ENCODE peak calls at places on chromosomes 13 and 19, in seven cellular contexts. One of them, this sample, is unnamed.

GRCh38 chr19:40089462-40089861 is 1.3 kb downstream of the ZNF780A start:
- DNase-seq in IMR-90: peak
- DNase-seq in H9: no peak
- DNase-seq in trophoblast cell: no peak
- DNase-seq in mesenchymal stem cell: peak
- DNase-seq in mesendoderm: no peak
- DNase-seq in H1: no peak
- DNase-seq in this sample: no peak

GRCh38 chr19:6611441-6611852 is 20.5 kb upstream of the CD70 start:
- DNase-seq in trophoblast cell: no peak
- DNase-seq in IMR-90: no peak
- DNase-seq in H1: no peak
- DNase-seq in mesenchymal stem cell: no peak
- DNase-seq in H9: no peak
- DNase-seq in mesendoderm: no peak
- DNase-seq in this sample: no peak

GRCh38 chr19:19382118-19382517 is 23.4 kb upstream of the GATAD2A start:
- DNase-seq in mesenchymal stem cell: no peak
- DNase-seq in IMR-90: no peak
- DNase-seq in trophoblast cell: peak
- DNase-seq in mesendoderm: no peak
- DNase-seq in H1: no peak
- DNase-seq in H9: no peak
- DNase-seq in this sample: no peak

GRCh38 chr19:35502751-35503150 is 10.7 kb downstream of the DMKN start:
- DNase-seq in mesendoderm: no peak
- DNase-seq in IMR-90: no peak
- DNase-seq in mesenchymal stem cell: no peak
- DNase-seq in H1: no peak
- DNase-seq in trophoblast cell: no peak
- DNase-seq in H9: no peak
- DNase-seq in this sample: no peak

GRCh38 chr19:38044267-38045111 is 137.5 kb downstream of the SIPA1L3 start:
- DNase-seq in H9: no peak
- DNase-seq in mesenchymal stem cell: peak
- DNase-seq in trophoblast cell: no peak
- DNase-seq in H1: no peak
- DNase-seq in mesendoderm: peak
- DNase-seq in IMR-90: peak
- DNase-seq in this sample: no peak

GRCh38 chr13:31110617-31111016 is 51.1 kb downstream of the HSPH1 start:
- DNase-seq in IMR-90: no peak
- DNase-seq in H9: no peak
- DNase-seq in mesendoderm: no peak
- DNase-seq in H1: no peak
- DNase-seq in trophoblast cell: no peak
- DNase-seq in mesenchymal stem cell: no peak
- DNase-seq in this sample: no peak

GRCh38 chr19:6536138-6536671 is 5.4 kb downstream of the TNFSF9 start:
- DNase-seq in mesendoderm: peak
- DNase-seq in H9: peak
- DNase-seq in mesenchymal stem cell: peak
- DNase-seq in H1: peak
- DNase-seq in IMR-90: no peak
- DNase-seq in trophoblast cell: peak
- DNase-seq in this sample: no peak

GRCh38 chr19:5294403-5295160 is 46.0 kb downstream of the PTPRS start:
- DNase-seq in mesenchymal stem cell: no peak
- DNase-seq in trophoblast cell: no peak
- DNase-seq in IMR-90: no peak
- DNase-seq in H9: no peak
- DNase-seq in mesendoderm: no peak
- DNase-seq in H1: no peak
- DNase-seq in this sample: no peak

GRCh38 chr19:14081797-14082674 is 3.5 kb downstream of the C19orf67 start:
- DNase-seq in H9: no peak
- DNase-seq in trophoblast cell: peak
- DNase-seq in mesenchymal stem cell: no peak
- DNase-seq in IMR-90: peak
- DNase-seq in mesendoderm: no peak
- DNase-seq in H1: no peak
- DNase-seq in this sample: no peak

GRCh38 chr13:49821216-49821820 is 28.8 kb upstream of the KPNA3 start:
- DNase-seq in mesendoderm: no peak
- DNase-seq in H9: no peak
- DNase-seq in trophoblast cell: peak
- DNase-seq in mesenchymal stem cell: no peak
- DNase-seq in H1: no peak
- DNase-seq in IMR-90: no peak
- DNase-seq in this sample: no peak

GRCh38 chr19:3471954-3472655 is 8.2 kb downstream of the SMIM24 start:
- DNase-seq in mesenchymal stem cell: peak
- DNase-seq in H1: peak
- DNase-seq in IMR-90: no peak
- DNase-seq in H9: no peak
- DNase-seq in mesendoderm: no peak
- DNase-seq in trophoblast cell: peak
- DNase-seq in this sample: no peak

GRCh38 chr19:50458396-50459066 is 17.8 kb upstream of the EMC10 start:
- DNase-seq in H9: no peak
- DNase-seq in mesendoderm: no peak
- DNase-seq in IMR-90: peak
- DNase-seq in trophoblast cell: no peak
- DNase-seq in H1: no peak
- DNase-seq in mesenchymal stem cell: no peak
- DNase-seq in this sample: no peak

GRCh38 chr19:42176649-42176989 is 40.9 kb downstream of the DEDD2 start:
- DNase-seq in H9: no peak
- DNase-seq in trophoblast cell: no peak
- DNase-seq in mesenchymal stem cell: no peak
- DNase-seq in IMR-90: no peak
- DNase-seq in mesendoderm: no peak
- DNase-seq in H1: peak
- DNase-seq in this sample: peak

GRCh38 chr19:33301011-33301899 is 1.1 kb downstream of the CEBPA start:
- DNase-seq in IMR-90: no peak
- DNase-seq in H1: peak
- DNase-seq in mesendoderm: no peak
- DNase-seq in mesenchymal stem cell: peak
- DNase-seq in trophoblast cell: peak
- DNase-seq in H9: no peak
- DNase-seq in this sample: no peak

GRCh38 chr13:110907301-110907700 is 7.6 kb downstream of the ANKRD10 start:
- DNase-seq in mesenchymal stem cell: no peak
- DNase-seq in H9: no peak
- DNase-seq in IMR-90: no peak
- DNase-seq in trophoblast cell: no peak
- DNase-seq in mesendoderm: no peak
- DNase-seq in H1: no peak
- DNase-seq in this sample: no peak

GRCh38 chr19:50695251-50696064 is 24.1 kb downstream of the SHANK1 start:
- DNase-seq in IMR-90: no peak
- DNase-seq in mesenchymal stem cell: no peak
- DNase-seq in trophoblast cell: peak
- DNase-seq in H9: no peak
- DNase-seq in mesendoderm: no peak
- DNase-seq in H1: peak
- DNase-seq in this sample: peak

GRCh38 chr19:2149980-2150793 is 1.2 kb downstream of the AP3D1 start:
- DNase-seq in IMR-90: peak
- DNase-seq in H9: no peak
- DNase-seq in mesendoderm: no peak
- DNase-seq in mesenchymal stem cell: peak
- DNase-seq in H1: no peak
- DNase-seq in trophoblast cell: peak
- DNase-seq in this sample: no peak

GRCh38 chr19:13530720-13531119 is 24.4 kb upstream of the CACNA1A start:
- DNase-seq in H9: peak
- DNase-seq in H1: no peak
- DNase-seq in IMR-90: no peak
- DNase-seq in trophoblast cell: no peak
- DNase-seq in mesendoderm: no peak
- DNase-seq in mesenchymal stem cell: no peak
- DNase-seq in this sample: no peak

DNA sequence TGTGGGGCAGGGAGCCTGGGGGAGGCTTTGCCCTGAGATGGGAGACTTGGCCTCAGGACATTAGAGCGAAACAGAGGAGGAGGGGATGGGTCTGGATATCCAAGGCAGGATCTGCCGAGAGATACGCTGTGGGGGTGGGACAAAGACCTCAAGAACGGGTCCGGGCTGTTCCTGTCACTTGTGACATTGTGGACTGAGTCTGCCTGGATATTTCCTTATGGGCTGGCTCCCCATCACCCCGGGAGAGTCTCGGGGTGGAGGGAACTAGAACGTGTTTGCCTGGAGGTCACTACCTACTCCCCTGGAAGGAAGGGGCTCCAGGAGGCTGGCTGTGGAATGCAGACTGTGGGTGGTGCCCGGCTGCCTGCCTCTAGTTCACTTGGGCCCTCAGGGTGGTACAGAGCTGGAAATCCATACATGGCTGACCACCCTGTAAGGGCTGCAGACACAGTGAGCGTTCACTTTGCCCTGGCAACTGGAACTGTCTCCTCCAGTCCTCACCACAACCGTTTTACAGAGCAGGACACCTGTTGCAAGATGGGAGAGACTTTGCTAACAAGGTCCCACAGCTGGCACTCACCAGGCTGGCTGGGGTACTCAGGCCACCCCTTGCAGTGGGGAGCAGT is 26.5 kb downstream of the DNM2 start:
- DNase-seq in H1: no peak
- DNase-seq in H9: no peak
- DNase-seq in IMR-90: no peak
- DNase-seq in trophoblast cell: peak
- DNase-seq in mesenchymal stem cell: no peak
- DNase-seq in mesendoderm: no peak
- DNase-seq in this sample: no peak
- H4K8ac ChIP-seq in H1: no peak
- H4K8ac ChIP-seq in H9: no peak
- H4K8ac ChIP-seq in IMR-90: no peak
- H4K8ac ChIP-seq in trophoblast cell: peak
- H4K8ac ChIP-seq in mesenchymal stem cell: peak
- H4K8ac ChIP-seq in mesendoderm: no peak
- H4K8ac ChIP-seq in this sample: no peak

GRCh38 chr13:99869830-99870229 is 101.7 kb downstream of the ZIC5 start:
- DNase-seq in mesenchymal stem cell: no peak
- DNase-seq in IMR-90: no peak
- DNase-seq in mesendoderm: no peak
- DNase-seq in H9: no peak
- DNase-seq in trophoblast cell: no peak
- DNase-seq in H1: no peak
- DNase-seq in this sample: no peak
- H2AK5ac ChIP-seq in mesenchymal stem cell: no peak
- H2AK5ac ChIP-seq in IMR-90: no peak
- H2AK5ac ChIP-seq in mesendoderm: no peak
- H2AK5ac ChIP-seq in H9: no peak
- H2AK5ac ChIP-seq in trophoblast cell: no peak
- H2AK5ac ChIP-seq in H1: no peak
- H2AK5ac ChIP-seq in this sample: no peak

DNA sequence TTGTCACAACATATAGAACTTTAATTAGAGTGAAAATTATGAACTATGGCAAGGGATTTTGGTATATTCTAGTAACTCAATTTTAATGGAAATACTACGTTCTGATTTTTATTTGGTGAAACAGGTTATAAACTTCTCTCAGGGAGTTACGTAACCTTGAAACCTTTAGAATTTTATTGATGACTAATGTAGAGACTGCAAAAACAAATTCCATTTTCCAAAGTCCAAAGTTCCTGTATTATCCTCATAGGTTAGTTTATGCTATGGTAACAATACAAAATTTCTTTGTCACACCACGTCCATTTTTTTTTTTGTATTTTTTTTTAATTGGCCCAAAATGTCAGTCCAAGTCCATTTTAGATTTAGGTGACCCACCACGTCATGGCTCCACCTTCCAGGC is 185.7 kb downstream of the KLF5 start:
- DNase-seq in trophoblast cell: peak
- DNase-seq in H1: no peak
- DNase-seq in mesendoderm: no peak
- DNase-seq in mesenchymal stem cell: no peak
- DNase-seq in IMR-90: no peak
- DNase-seq in H9: no peak
- DNase-seq in this sample: no peak
- H4K8ac ChIP-seq in trophoblast cell: no peak
- H4K8ac ChIP-seq in H1: no peak
- H4K8ac ChIP-seq in mesendoderm: no peak
- H4K8ac ChIP-seq in mesenchymal stem cell: no peak
- H4K8ac ChIP-seq in IMR-90: no peak
- H4K8ac ChIP-seq in H9: no peak
- H4K8ac ChIP-seq in this sample: no peak

GRCh38 chr13:113064000-113064533 is 41.5 kb upstream of the F7 start:
- DNase-seq in IMR-90: no peak
- DNase-seq in mesendoderm: no peak
- DNase-seq in trophoblast cell: no peak
- DNase-seq in H9: no peak
- DNase-seq in H1: no peak
- DNase-seq in mesenchymal stem cell: no peak
- DNase-seq in this sample: no peak

GRCh38 chr13:113066142-113066455 is 39.5 kb upstream of the F7 start:
- DNase-seq in mesendoderm: no peak
- DNase-seq in trophoblast cell: no peak
- DNase-seq in mesenchymal stem cell: no peak
- DNase-seq in H1: no peak
- DNase-seq in IMR-90: no peak
- DNase-seq in H9: no peak
- DNase-seq in this sample: no peak

GRCh38 chr13:113064534-113065405 is 40.8 kb upstream of the F7 start:
- DNase-seq in mesenchymal stem cell: peak
- DNase-seq in H1: no peak
- DNase-seq in mesendoderm: peak
- DNase-seq in H9: no peak
- DNase-seq in IMR-90: peak
- DNase-seq in trophoblast cell: peak
- DNase-seq in this sample: no peak

GRCh38 chr13:113066746-113067145 is 38.8 kb upstream of the F7 start:
- DNase-seq in H9: no peak
- DNase-seq in mesenchymal stem cell: no peak
- DNase-seq in trophoblast cell: no peak
- DNase-seq in H1: no peak
- DNase-seq in mesendoderm: no peak
- DNase-seq in IMR-90: no peak
- DNase-seq in this sample: no peak

DNA sequence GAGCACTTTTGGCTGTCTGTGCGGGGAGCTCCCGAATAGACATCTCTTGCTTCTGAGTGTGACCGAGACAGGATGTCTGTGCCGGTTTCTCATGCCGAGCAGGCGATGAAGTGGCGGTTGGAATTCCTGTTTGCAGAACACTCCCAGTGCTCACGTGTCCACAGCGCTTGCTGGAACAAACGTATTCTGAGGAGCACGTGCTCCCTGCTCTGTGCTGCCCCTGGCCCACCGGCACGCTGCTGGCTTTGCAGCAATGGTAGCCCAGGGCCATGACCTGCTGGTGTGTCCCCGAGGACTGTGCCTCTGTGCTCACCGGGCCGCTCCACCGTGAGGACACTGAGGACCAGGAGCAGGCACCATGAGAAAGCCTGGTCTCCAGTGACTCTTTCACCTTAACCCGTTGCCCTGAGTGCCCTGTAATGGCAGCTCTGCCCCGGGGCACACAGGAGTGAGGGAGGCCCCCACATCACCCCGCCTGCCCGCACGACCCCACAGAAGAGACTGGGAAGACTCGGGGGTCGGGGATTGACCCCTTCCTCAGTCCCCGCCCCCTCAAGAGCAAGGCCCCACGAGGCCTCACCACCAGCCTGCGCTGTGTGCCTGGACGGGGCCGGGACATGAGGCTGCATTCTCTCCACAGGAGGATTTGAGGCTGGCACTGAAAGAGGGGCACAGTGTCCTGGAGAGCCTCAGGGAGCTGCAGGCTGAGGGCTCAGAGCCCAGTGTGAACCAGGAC is 40.0 kb upstream of the F7 start:
- DNase-seq in H9: no peak
- DNase-seq in trophoblast cell: no peak
- DNase-seq in mesenchymal stem cell: no peak
- DNase-seq in IMR-90: peak
- DNase-seq in mesendoderm: no peak
- DNase-seq in H1: no peak
- DNase-seq in this sample: no peak
- H2AK5ac ChIP-seq in H9: no peak
- H2AK5ac ChIP-seq in trophoblast cell: no peak
- H2AK5ac ChIP-seq in mesenchymal stem cell: no peak
- H2AK5ac ChIP-seq in IMR-90: no peak
- H2AK5ac ChIP-seq in mesendoderm: no peak
- H2AK5ac ChIP-seq in H1: no peak
- H2AK5ac ChIP-seq in this sample: no peak

This sample was measured in neuronal stem cell.